ENCODE peak calls at places on chromosomes 2 and 18, in nine cellular contexts. Q is astrocyte of the spinal cord, N is fibroblast of lung, A is fibroblast of villous mesenchyme, I is breast epithelium, Z is pancreas, R is AG04449, J is BJ, W is NB4. L is an unnamed sample.

GRCh38 chr18:13570856-13571495 is 155.4 kb downstream of the FAM210A start:
- DNase-seq in A (peak), J (no peak), Z (no peak), N (peak), R (no peak), W (peak), I (no peak), Q (peak), L (no peak)

GRCh38 chr2:174829550-174829949 is 65.3 kb upstream of the CHRNA1 start:
- DNase-seq in J (no peak), Z (no peak), N (peak), Q (no peak), W (no peak), I (no peak), R (no peak), A (no peak), L (no peak)

GRCh38 chr2:115075800-115076199 is 633.4 kb downstream of the DPP10 start:
- DNase-seq in N (no peak), I (no peak), W (no peak), R (no peak), J (no peak), Z (no peak), A (no peak), Q (no peak), L (no peak)

GRCh38 chr2:241029599-241030332 is 31.3 kb downstream of the SNED1 start:
- DNase-seq in A (no peak), Z (no peak), W (no peak), I (no peak), Q (no peak), N (no peak), J (no peak), R (no peak), L (no peak)

GRCh38 chr2:58427572-58428285 is 186.6 kb upstream of the FANCL start:
- DNase-seq in Q (peak), A (peak), N (peak), I (no peak), W (no peak), J (no peak), R (no peak), Z (peak), L (no peak)

GRCh38 chr18:72727038-72727690 is 140.6 kb downstream of the NETO1 start:
- DNase-seq in Z (no peak), W (no peak), Q (peak), J (no peak), R (no peak), A (no peak), I (no peak), N (no peak), L (no peak)

GRCh38 chr2:34652636-34653035 is 1053.5 kb upstream of the FAM98A start:
- DNase-seq in J (no peak), N (peak), Z (no peak), R (no peak), W (peak), I (no peak), Q (peak), A (peak), L (no peak)

GRCh38 chr18:13376298-13376840 is 157.8 kb downstream of the LDLRAD4 start:
- DNase-seq in Q (peak), N (no peak), J (no peak), Z (no peak), W (no peak), I (no peak), A (no peak), R (no peak), L (no peak)

GRCh38 chr2:43012966-43013365 is 213.4 kb downstream of the ZFP36L2 start:
- DNase-seq in A (no peak), R (no peak), W (no peak), Q (no peak), N (no peak), I (no peak), Z (no peak), J (no peak), L (no peak)

GRCh38 chr2:182767578-182767977 is 51.5 kb downstream of the DNAJC10 start:
- DNase-seq in R (no peak), A (peak), Q (peak), N (peak), W (peak), Z (no peak), I (no peak), J (no peak), L (no peak)

GRCh38 chr2:240931319-240931949 is 25.3 kb downstream of the CROCC2 start:
- DNase-seq in N (no peak), A (no peak), R (no peak), Q (no peak), I (peak), Z (peak), W (no peak), J (no peak), L (no peak)

GRCh38 chr18:69658137-69658536 is 257.4 kb downstream of the DOK6 start:
- DNase-seq in N (peak), Q (no peak), Z (no peak), A (peak), I (no peak), J (no peak), W (no peak), R (no peak), L (no peak)

GRCh38 chr2:233419626-233420431 is 65.5 kb downstream of the DGKD start:
- DNase-seq in J (no peak), R (no peak), I (no peak), Z (no peak), Q (no peak), N (peak), W (no peak), A (peak), L (no peak)

GRCh38 chr2:242040303-242040655 is 170.8 kb downstream of the RTP5 start:
- DNase-seq in Z (no peak), I (peak), N (no peak), R (no peak), J (no peak), Q (no peak), A (no peak), W (no peak), L (no peak)

GRCh38 chr2:65017335-65017734 is 28.1 kb downstream of the SLC1A4 start:
- DNase-seq in A (no peak), N (no peak), J (no peak), R (no peak), Q (no peak), I (no peak), W (peak), Z (no peak), L (no peak)

GRCh38 chr2:187855689-187856088 is 301.5 kb upstream of the TFPI start:
- DNase-seq in W (no peak), Z (no peak), R (no peak), J (no peak), Q (no peak), A (no peak), I (no peak), N (no peak), L (no peak)

GRCh38 chr18:59381949-59382348 is 22.9 kb upstream of the LMAN1 start:
- DNase-seq in N (no peak), Z (no peak), A (no peak), J (no peak), W (no peak), Q (no peak), I (no peak), R (no peak), L (no peak)

GRCh38 chr2:21256006-21256405 is 132.2 kb downstream of the TDRD15 start:
- DNase-seq in N (no peak), I (no peak), W (peak), R (no peak), Q (peak), Z (no peak), J (no peak), A (no peak), L (no peak)

GRCh38 chr2:24342110-24342910 is 18.0 kb downstream of the ITSN2 start:
- DNase-seq in I (no peak), A (peak), N (no peak), Z (no peak), W (no peak), R (peak), Q (peak), J (no peak), L (no peak)

GRCh38 chr2:63735931-63736820 is 105.5 kb upstream of the UGP2 start:
- DNase-seq in W (no peak), I (no peak), N (peak), Z (no peak), Q (peak), R (no peak), A (peak), J (peak), L (no peak)

GRCh38 chr2:174664084-174664759 is 66.6 kb upstream of the WIPF1 start:
- DNase-seq in W (no peak), R (no peak), A (no peak), Z (no peak), J (no peak), I (no peak), Q (no peak), N (no peak), L (no peak)

GRCh38 chr2:209239585-209239938 is 184.3 kb upstream of the MAP2 start:
- DNase-seq in R (no peak), I (no peak), J (no peak), N (no peak), A (no peak), Z (peak), W (no peak), Q (no peak), L (no peak)

DNA sequence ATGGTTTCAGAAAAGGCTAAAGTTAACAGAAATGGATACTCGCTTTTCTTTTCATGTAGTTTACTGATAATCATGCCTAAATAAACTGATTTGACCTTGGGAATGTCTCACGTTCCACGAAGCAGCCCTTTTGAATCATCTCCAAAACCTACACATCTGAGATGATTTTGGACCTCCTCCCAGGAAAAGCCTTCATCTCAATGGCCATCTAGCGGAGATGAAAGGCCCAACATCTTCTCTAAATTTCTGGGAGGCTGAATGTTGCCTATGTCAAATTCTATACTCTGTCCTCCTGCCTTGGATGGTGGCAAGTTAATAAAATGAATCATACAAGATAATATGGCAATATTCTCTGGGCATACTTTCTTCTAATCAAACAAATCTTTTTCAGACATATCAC is 448.5 kb downstream of the ZEB2 start:
- DNase-seq in W (no peak), I (no peak), N (peak), Q (peak), Z (no peak), A (no peak), J (no peak), R (no peak), L (peak)
- TF ChIP-seq CTCF in W (no peak), I (no peak), N (peak), Q (peak), Z (no peak), A (peak), J (peak), R (no peak), L (peak)

GRCh38 chr2:208090420-208090819 is 33.9 kb downstream of the CRYGD start:
- DNase-seq in J (no peak), Z (no peak), N (no peak), A (no peak), I (no peak), R (no peak), Q (no peak), W (no peak), L (no peak)

GRCh38 chr2:208096080-208096479 is 28.2 kb downstream of the CRYGD start:
- DNase-seq in A (no peak), Z (no peak), N (no peak), Q (no peak), I (no peak), R (no peak), W (no peak), J (no peak), L (no peak)

GRCh38 chr2:208097313-208097712 is 27.0 kb downstream of the CRYGD start:
- DNase-seq in R (no peak), N (no peak), I (no peak), J (no peak), Q (no peak), A (no peak), Z (no peak), W (no peak), L (no peak)

GRCh38 chr2:208097801-208098200 is 26.5 kb downstream of the CRYGD start:
- DNase-seq in R (peak), N (no peak), I (no peak), Z (no peak), J (no peak), A (no peak), W (no peak), Q (peak), L (no peak)

DNA sequence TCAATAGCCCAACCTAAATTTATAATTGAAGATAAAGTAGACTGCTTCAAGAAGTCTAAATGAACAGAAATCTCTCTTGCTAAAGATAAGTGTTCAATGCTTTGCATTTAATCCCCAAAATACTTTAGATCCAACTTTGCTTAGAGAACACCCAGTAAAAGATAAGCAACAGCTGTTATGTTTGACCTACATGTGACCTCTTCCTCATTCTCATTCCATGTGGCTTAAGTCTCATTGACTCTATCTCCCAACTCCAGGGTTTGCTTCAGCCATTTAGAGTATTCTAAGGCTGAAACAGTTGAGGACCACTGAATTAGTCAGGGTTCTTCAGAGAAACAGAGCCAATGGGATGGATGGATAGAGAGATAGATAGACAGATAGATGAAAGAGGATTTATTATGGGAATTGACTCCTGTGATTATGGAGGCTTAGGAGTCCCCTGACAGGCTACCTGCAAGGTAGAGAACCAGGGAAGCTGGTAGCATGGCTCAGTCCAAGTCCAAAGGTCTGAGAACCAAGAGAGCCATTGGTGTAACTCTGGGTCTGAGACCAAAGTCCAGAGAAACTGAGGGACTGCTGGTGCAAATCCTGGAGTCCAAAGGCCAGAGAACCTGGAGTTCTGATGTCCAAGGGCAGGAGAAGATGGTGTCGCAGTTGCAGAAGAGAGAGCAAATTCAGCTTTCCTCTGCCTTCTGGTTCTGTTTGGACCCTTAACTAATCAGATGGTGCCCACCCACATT is 32.1 kb downstream of the CRYGD start:
- DNase-seq in Z (no peak), A (peak), W (no peak), Q (no peak), R (no peak), J (no peak), I (no peak), N (no peak), L (no peak)
- H3K4me3 ChIP-seq in Z (no peak), A (no peak), W (no peak), Q (no peak), R (no peak), J (no peak), I (no peak), N (no peak), L (no peak)

GRCh38 chr2:11764920-11765319 is 18.5 kb downstream of the LPIN1 start:
- DNase-seq in W (no peak), J (no peak), N (no peak), R (no peak), Z (no peak), I (no peak), A (no peak), Q (no peak), L (no peak)

GRCh38 chr2:11767779-11768178 is 21.3 kb downstream of the LPIN1 start:
- DNase-seq in R (no peak), N (no peak), W (no peak), J (no peak), A (no peak), Z (no peak), I (no peak), Q (no peak), L (no peak)

GRCh38 chr2:11766016-11766415 is 19.6 kb downstream of the LPIN1 start:
- DNase-seq in N (no peak), Z (no peak), J (no peak), I (no peak), W (no peak), Q (no peak), A (no peak), R (no peak), L (no peak)

GRCh38 chr2:11764359-11764758 is 17.9 kb downstream of the LPIN1 start:
- DNase-seq in Q (no peak), A (no peak), W (no peak), I (no peak), N (no peak), J (no peak), Z (peak), R (no peak), L (peak)

DNA sequence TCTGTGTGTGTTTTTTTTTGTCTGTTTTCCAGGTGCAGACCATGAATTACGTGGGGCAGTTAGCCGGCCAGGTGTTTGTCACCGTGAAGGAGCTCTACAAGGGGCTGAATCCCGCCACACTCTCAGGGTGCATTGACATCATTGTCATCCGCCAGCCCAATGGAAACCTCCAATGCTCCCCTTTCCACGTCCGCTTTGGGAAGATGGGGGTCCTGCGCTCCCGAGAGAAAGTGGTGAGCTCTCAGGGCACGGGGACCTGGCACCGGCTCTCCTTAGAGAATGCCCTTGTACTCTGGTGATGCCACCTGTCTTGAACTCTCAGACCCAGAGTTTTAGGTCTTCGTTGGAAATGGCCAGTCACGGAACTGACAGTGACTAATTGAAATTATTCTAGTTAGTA is 19.1 kb downstream of the LPIN1 start:
- DNase-seq in J (no peak), W (no peak), Q (no peak), N (no peak), R (no peak), A (no peak), I (no peak), Z (no peak), L (no peak)
- TF ChIP-seq CTCF in J (no peak), W (no peak), Q (no peak), N (no peak), R (no peak), A (no peak), I (no peak), Z (no peak), L (no peak)

DNA sequence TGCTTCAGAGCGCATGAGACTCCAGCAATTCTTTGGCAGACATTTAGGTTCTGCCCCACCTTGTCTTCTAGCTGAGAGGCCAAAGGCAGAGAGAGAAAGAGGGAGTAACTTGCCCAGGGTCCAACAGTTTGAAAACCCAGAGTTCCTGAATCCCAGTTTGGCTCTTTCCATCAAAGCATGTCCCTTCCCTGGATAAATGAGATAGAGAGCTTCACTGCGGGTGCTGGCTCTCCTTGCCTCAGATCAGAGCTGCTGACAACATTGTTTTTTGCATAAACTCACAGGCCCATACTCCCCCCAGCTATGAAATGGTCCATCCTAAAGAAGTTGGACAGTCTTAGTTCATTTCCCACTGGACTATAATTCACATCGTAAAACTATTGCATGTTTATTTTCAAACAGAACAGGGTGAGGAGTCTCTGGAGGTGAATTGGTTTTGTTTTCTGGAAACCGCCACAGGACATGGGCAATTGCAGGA is 25.2 kb upstream of the SLC14A2 start:
- DNase-seq in Z (no peak), I (no peak), A (peak), Q (peak), W (no peak), N (peak), J (peak), R (no peak), L (no peak)
- H3K4me3 ChIP-seq in Z (no peak), I (no peak), A (no peak), Q (no peak), W (no peak), N (no peak), J (no peak), R (no peak), L (no peak)

GRCh38 chr2:90207454-90208058 is 1516.1 kb downstream of the RPIA start:
- DNase-seq in R (no peak), Z (no peak), N (no peak), J (no peak), W (peak), A (peak), I (no peak), Q (no peak), L (no peak)
- TF ChIP-seq CTCF in R (no peak), Z (peak), N (no peak), J (peak), W (peak), A (no peak), I (no peak), Q (no peak), L (peak)

GRCh38 chr18:10131783-10132381 is 218.1 kb downstream of the VAPA start:
- DNase-seq in J (no peak), W (no peak), Q (peak), R (no peak), I (no peak), A (no peak), Z (peak), N (no peak), L (no peak)
- H3K4me3 ChIP-seq in J (no peak), W (no peak), Q (peak), R (no peak), I (peak), A (no peak), Z (peak), N (no peak), L (no peak)

L was measured in LNCaP clone FGC.